ENCODE peak calls at places on chromosomes 12 and 14, in seven cellular contexts. B is cardiac fibroblast; J is activated CD4-positive, CD25-positive, alpha-beta regulatory T cell; L is DMS153; V is RPMI8226; S is AG08395; H is EL. U is an unnamed sample.

GRCh38 chr12:124756730-124757129 is 106.9 kb downstream of the SCARB1 start:
- DNase-seq in B (no peak), J (no peak), L (no peak), V (no peak), S (no peak), H (no peak), U (no peak)

GRCh38 chr12:16833376-16833775 is 227.4 kb upstream of the LMO3 start:
- DNase-seq in B (no peak), J (no peak), L (no peak), V (no peak), S (no peak), H (no peak), U (peak; percentile 40)

GRCh38 chr12:57085999-57086950 is 2.6 kb upstream of the NAB2 start:
- DNase-seq in B (peak; percentile 92), J (no peak), L (no peak), V (peak; percentile 58), S (peak; percentile 52), H (peak; percentile 81), U (peak; percentile 75)

GRCh38 chr12:7346571-7347225 is 42.8 kb downstream of the ACSM4 start:
- DNase-seq in B (no peak), J (no peak), L (no peak), V (no peak), S (no peak), H (no peak), U (peak; percentile 65)

GRCh38 chr14:103391048-103391447 is 5.8 kb downstream of the MARK3 start:
- DNase-seq in B (peak; percentile 92), J (no peak), L (no peak), V (peak; percentile 54), S (peak; percentile 60), H (peak; percentile 89), U (peak; percentile 62)

GRCh38 chr14:105487449-105487985 is 831 bp downstream of the CRIP1 start:
- DNase-seq in B (no peak), J (peak; percentile 29), L (no peak), V (peak; percentile 68), S (no peak), H (no peak), U (no peak)

GRCh38 chr14:52863339-52863700 is 71.9 kb upstream of the GNPNAT1 start:
- DNase-seq in B (peak; percentile 56), J (no peak), L (no peak), V (no peak), S (no peak), H (peak; percentile 50), U (no peak)

GRCh38 chr12:87467893-87468292 is 561.3 kb downstream of the C12orf50 start:
- DNase-seq in B (no peak), J (no peak), L (no peak), V (no peak), S (no peak), H (no peak), U (no peak)

GRCh38 chr14:96574633-96575191 is 72.5 kb downstream of the PAPOLA start:
- DNase-seq in B (peak; percentile 79), J (no peak), L (peak; percentile 21), V (no peak), S (peak; percentile 76), H (peak; percentile 19), U (no peak)

GRCh38 chr12:122825773-122826724 is 9.2 kb upstream of the HIP1R start:
- DNase-seq in B (no peak), J (no peak), L (no peak), V (peak; percentile 19), S (no peak), H (no peak), U (no peak)

GRCh38 chr14:91649930-91650329 is 82.0 kb downstream of the CATSPERB start:
- DNase-seq in B (peak; percentile 65), J (no peak), L (no peak), V (peak; percentile 13), S (peak; percentile 58), H (peak; percentile 2), U (peak; percentile 7)

GRCh38 chr12:13173537-13173936 is 23.0 kb upstream of the EMP1 start:
- DNase-seq in B (peak; percentile 89), J (no peak), L (no peak), V (no peak), S (peak; percentile 83), H (peak; percentile 92), U (peak; percentile 61)

GRCh38 chr12:51181558-51181957 is 8.6 kb upstream of the TFCP2 start:
- DNase-seq in B (no peak), J (no peak), L (no peak), V (no peak), S (no peak), H (no peak), U (no peak)

GRCh38 chr12:30257614-30258013 is 438.1 kb downstream of the IPO8 start:
- DNase-seq in B (no peak), J (no peak), L (no peak), V (no peak), S (no peak), H (no peak), U (no peak)

GRCh38 chr12:84741727-84742126 is 170.9 kb downstream of the SLC6A15 start:
- DNase-seq in B (peak; percentile 32), J (no peak), L (no peak), V (no peak), S (no peak), H (peak; percentile 5), U (no peak)

GRCh38 chr14:64948612-64949210 is 6.2 kb upstream of the GPX2 start:
- DNase-seq in B (no peak), J (no peak), L (no peak), V (no peak), S (no peak), H (no peak), U (no peak)

GRCh38 chr12:117514016-117514415 is 152.6 kb upstream of the NOS1 start:
- DNase-seq in B (no peak), J (no peak), L (peak; percentile 59), V (no peak), S (no peak), H (no peak), U (no peak)

GRCh38 chr14:75188520-75189267 is 12.3 kb upstream of the TMED10 start:
- DNase-seq in B (no peak), J (no peak), L (no peak), V (peak; percentile 83), S (no peak), H (no peak), U (peak; percentile 95)

GRCh38 chr14:92960706-92961566 is 38.0 kb downstream of the CHGA start:
- DNase-seq in B (peak; percentile 17), J (no peak), L (peak; percentile 29), V (no peak), S (peak; percentile 76), H (peak; percentile 77), U (no peak)

GRCh38 chr12:21476949-21477348 is 24.5 kb downstream of the RECQL start:
- DNase-seq in B (peak; percentile 20), J (no peak), L (no peak), V (no peak), S (peak; percentile 43), H (peak; percentile 59), U (no peak)